ENCODE peak calls at places on chromosome 10, in four cellular contexts. One of them, this sample, is unnamed.
A peak's percentile ranks its signal among the peaks of the same experiment; 100 is the strongest.

GRCh38 chr10:128568491-128568890 is 442.3 kb upstream of the MKI67 start:
- DNase-seq in uterus: no peak
- DNase-seq in spleen: no peak
- DNase-seq in H1: no peak
- DNase-seq in this sample: no peak

GRCh38 chr10:101295266-101295665 is 58.7 kb upstream of the BTRC start:
- DNase-seq in uterus: no peak
- DNase-seq in spleen: no peak
- DNase-seq in H1: no peak
- DNase-seq in this sample: no peak

GRCh38 chr10:14588084-14588937 is 186.4 kb downstream of the FAM107B start:
- DNase-seq in uterus: no peak
- DNase-seq in spleen: no peak
- DNase-seq in H1: no peak
- DNase-seq in this sample: no peak

GRCh38 chr10:69512901-69513300 is 60.3 kb downstream of the NEUROG3 start:
- DNase-seq in uterus: no peak
- DNase-seq in spleen: no peak
- DNase-seq in H1: no peak
- DNase-seq in this sample: no peak

GRCh38 chr10:125823663-125824251 is 411 bp downstream of the BCCIP start:
- DNase-seq in uterus: no peak
- DNase-seq in spleen: peak; percentile 84
- DNase-seq in H1: no peak
- DNase-seq in this sample: no peak

GRCh38 chr10:112775347-112775746 is 174.7 kb upstream of the TCF7L2 start:
- DNase-seq in uterus: no peak
- DNase-seq in spleen: no peak
- DNase-seq in H1: no peak
- DNase-seq in this sample: no peak

GRCh38 chr10:9635691-9636090 is 1382.0 kb upstream of the CELF2 start:
- DNase-seq in uterus: no peak
- DNase-seq in spleen: no peak
- DNase-seq in H1: no peak
- DNase-seq in this sample: no peak

GRCh38 chr10:63812491-63812890 is 291.3 kb downstream of the REEP3 start:
- DNase-seq in uterus: no peak
- DNase-seq in spleen: no peak
- DNase-seq in H1: no peak
- DNase-seq in this sample: no peak

GRCh38 chr10:124675261-124675660 is 68.9 kb downstream of the FAM53B start:
- DNase-seq in uterus: no peak
- DNase-seq in spleen: peak; percentile 60
- DNase-seq in H1: no peak
- DNase-seq in this sample: peak; percentile 35

GRCh38 chr10:4351723-4352565 is 474.1 kb upstream of the AKR1E2 start:
- DNase-seq in uterus: no peak
- DNase-seq in spleen: no peak
- DNase-seq in H1: no peak
- DNase-seq in this sample: no peak

GRCh38 chr10:73814276-73814895 is 3.0 kb upstream of the NDST2 start:
- DNase-seq in uterus: no peak
- DNase-seq in spleen: no peak
- DNase-seq in H1: no peak
- DNase-seq in this sample: no peak

GRCh38 chr10:129744896-129745750 is 219.0 kb downstream of the EBF3 start:
- DNase-seq in uterus: no peak
- DNase-seq in spleen: peak; percentile 32
- DNase-seq in H1: no peak
- DNase-seq in this sample: peak; percentile 35

GRCh38 chr10:19966751-19967150 is 150.5 kb downstream of the PLXDC2 start:
- DNase-seq in uterus: no peak
- DNase-seq in spleen: no peak
- DNase-seq in H1: no peak
- DNase-seq in this sample: no peak

GRCh38 chr10:27947513-27947912 is 51.4 kb downstream of the ODAD2 start:
- DNase-seq in uterus: no peak
- DNase-seq in spleen: no peak
- DNase-seq in H1: no peak
- DNase-seq in this sample: no peak

GRCh38 chr10:72331575-72332422 is 22.9 kb downstream of the DNAJB12 start:
- DNase-seq in uterus: peak; percentile 63
- DNase-seq in spleen: peak; percentile 99
- DNase-seq in H1: peak; percentile 76
- DNase-seq in this sample: peak; percentile 94

GRCh38 chr10:13567030-13567429 is 19.7 kb upstream of the PRPF18 start:
- DNase-seq in uterus: no peak
- DNase-seq in spleen: no peak
- DNase-seq in H1: no peak
- DNase-seq in this sample: no peak

GRCh38 chr10:58590152-58590551 is 77.5 kb downstream of the BICC1 start:
- DNase-seq in uterus: peak; percentile 38
- DNase-seq in spleen: no peak
- DNase-seq in H1: no peak
- DNase-seq in this sample: no peak

GRCh38 chr10:88456730-88457129 is 126.4 kb downstream of the RNLS start:
- DNase-seq in uterus: no peak
- DNase-seq in spleen: no peak
- DNase-seq in H1: no peak
- DNase-seq in this sample: no peak

GRCh38 chr10:30435068-30435422 is 1.1 kb downstream of the MAP3K8 start:
- DNase-seq in uterus: peak; percentile 57
- DNase-seq in spleen: peak; percentile 76
- DNase-seq in H1: no peak
- DNase-seq in this sample: peak; percentile 57

GRCh38 chr10:33565231-33565630 is 230.8 kb upstream of the NRP1 start:
- DNase-seq in uterus: no peak
- DNase-seq in spleen: no peak
- DNase-seq in H1: no peak
- DNase-seq in this sample: no peak

GRCh38 chr10:47114680-47115186 is 185.3 kb upstream of the GDF10 start:
- DNase-seq in uterus: no peak
- DNase-seq in spleen: no peak
- DNase-seq in H1: no peak
- DNase-seq in this sample: no peak

GRCh38 chr10:114077815-114078219 is 34.2 kb downstream of the ADRB1 start:
- DNase-seq in uterus: no peak
- DNase-seq in spleen: no peak
- DNase-seq in H1: no peak
- DNase-seq in this sample: no peak
- H3K27ac ChIP-seq in uterus: no peak overlapping the region
- H3K27ac ChIP-seq in spleen: no peak overlapping the region
- H3K27ac ChIP-seq in H1: no peak overlapping the region
- H3K27ac ChIP-seq in this sample: no peak overlapping the region

DNA sequence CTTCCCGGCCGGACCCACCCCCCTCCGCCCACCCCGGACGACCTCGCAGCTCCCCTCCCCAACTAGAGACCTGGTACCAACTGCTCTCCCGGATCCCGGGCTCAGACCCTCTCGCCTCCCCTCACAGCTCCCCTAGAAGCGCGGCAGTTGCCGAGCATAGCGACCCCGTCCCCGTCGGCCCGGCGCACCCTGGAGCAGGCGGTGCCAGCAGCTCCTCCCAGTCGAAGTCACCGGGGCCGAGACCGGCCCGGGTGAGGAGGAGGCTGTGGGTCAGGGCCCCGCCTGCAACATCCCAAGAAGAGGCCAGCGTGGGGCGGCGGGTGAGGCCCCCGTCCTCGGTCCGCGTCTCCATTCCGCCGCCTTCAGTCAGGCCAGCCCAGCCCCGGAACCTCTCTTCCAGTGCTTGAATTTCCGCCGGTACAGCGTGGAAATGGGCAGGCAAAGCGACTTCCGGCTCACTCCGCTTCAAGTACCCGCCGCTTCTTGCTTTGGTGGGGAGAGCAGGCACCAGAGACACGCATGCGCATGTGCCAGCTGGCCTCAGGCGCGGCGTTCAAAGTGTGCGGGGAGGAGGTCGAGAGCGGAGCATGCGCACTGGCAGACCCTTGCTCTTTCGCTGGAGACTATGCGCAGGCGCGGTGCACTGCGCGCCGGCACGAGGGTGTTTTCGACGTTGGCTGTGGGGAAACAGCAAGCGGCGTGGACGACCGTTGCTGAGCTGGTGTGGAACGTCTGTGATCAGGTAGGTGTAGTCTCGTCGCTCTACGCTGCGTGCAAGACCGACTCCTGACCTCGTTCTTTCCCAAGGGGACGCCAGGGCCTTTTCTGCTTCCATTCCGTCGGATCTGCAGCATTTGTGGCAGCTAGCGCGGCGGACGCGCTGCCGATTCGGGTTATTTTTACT is at the start of gene C10orf88:
- DNase-seq in uterus: peak; percentile 95
- DNase-seq in spleen: peak; percentile 98
- DNase-seq in H1: peak; percentile 97
- DNase-seq in this sample: peak; percentile 98
- TF ChIP-seq POLR2A in uterus: no peak
- TF ChIP-seq POLR2A in spleen: no peak
- TF ChIP-seq POLR2A in H1: peak; percentile 63
- TF ChIP-seq POLR2A in this sample: peak; percentile 48

DNA sequence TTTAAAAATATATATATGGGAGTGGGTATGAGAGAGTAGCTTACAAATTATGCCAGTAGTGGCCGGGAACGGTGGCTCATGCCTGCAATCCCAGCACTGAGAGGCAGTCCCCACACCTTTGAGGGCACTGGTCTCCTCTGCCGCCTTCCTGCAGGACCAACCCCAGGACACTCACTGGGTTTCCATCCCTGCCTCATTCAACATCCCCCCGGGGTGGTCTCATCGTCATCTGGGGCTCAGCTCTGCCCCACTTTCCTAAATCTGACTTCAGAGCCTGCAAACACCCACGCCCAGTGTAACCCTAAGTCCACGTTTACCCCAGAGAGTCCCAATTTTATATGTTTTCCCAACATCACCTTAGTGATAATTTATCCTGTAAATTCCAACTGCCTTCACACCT is 96.5 kb downstream of the DIP2C start:
- DNase-seq in uterus: no peak
- DNase-seq in spleen: no peak
- DNase-seq in H1: no peak
- DNase-seq in this sample: no peak
- H3K27ac ChIP-seq in uterus: peak overlapping the region; percentile 57
- H3K27ac ChIP-seq in spleen: no peak overlapping the region
- H3K27ac ChIP-seq in H1: no peak overlapping the region
- H3K27ac ChIP-seq in this sample: no peak overlapping the region

GRCh38 chr10:119095648-119096047 is 8.3 kb upstream of the DENND10 start:
- DNase-seq in uterus: no peak
- DNase-seq in spleen: no peak
- DNase-seq in H1: no peak
- DNase-seq in this sample: no peak

GRCh38 chr10:119090026-119090808 is 9.6 kb upstream of the EIF3A start:
- DNase-seq in uterus: no peak
- DNase-seq in spleen: no peak
- DNase-seq in H1: no peak
- DNase-seq in this sample: no peak

GRCh38 chr10:119087271-119087897 is 6.8 kb upstream of the EIF3A start:
- DNase-seq in uterus: no peak
- DNase-seq in spleen: no peak
- DNase-seq in H1: no peak
- DNase-seq in this sample: no peak

GRCh38 chr10:119090968-119091367 is 10.4 kb upstream of the EIF3A start:
- DNase-seq in uterus: no peak
- DNase-seq in spleen: no peak
- DNase-seq in H1: no peak
- DNase-seq in this sample: no peak
- TF ChIP-seq POLR2A in uterus: no peak
- TF ChIP-seq POLR2A in spleen: no peak
- TF ChIP-seq POLR2A in H1: no peak
- TF ChIP-seq POLR2A in this sample: no peak

DNA sequence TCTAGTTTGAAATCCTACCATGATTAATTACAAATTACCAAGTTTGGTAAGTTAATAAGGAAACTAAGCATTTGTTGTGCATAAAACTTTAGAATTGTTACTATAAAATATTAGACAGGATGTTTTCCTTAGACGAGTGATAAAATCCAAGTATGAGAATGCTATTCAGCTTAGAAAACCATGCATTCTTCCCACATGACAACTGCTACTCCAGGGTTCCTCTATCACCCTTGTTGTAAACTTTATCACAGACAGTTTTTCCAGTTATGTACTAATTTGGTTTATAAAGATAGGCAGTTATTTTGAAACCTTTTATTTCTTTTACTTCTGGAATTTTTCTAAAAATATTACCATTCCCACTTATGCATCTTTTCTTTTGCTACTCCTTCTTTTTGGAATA is 52.0 kb downstream of the SIRT1 start:
- DNase-seq in uterus: no peak
- DNase-seq in spleen: no peak
- DNase-seq in H1: no peak
- DNase-seq in this sample: no peak
- H3K27ac ChIP-seq in uterus: no peak overlapping the region
- H3K27ac ChIP-seq in spleen: no peak overlapping the region
- H3K27ac ChIP-seq in H1: no peak overlapping the region
- H3K27ac ChIP-seq in this sample: no peak overlapping the region

DNA sequence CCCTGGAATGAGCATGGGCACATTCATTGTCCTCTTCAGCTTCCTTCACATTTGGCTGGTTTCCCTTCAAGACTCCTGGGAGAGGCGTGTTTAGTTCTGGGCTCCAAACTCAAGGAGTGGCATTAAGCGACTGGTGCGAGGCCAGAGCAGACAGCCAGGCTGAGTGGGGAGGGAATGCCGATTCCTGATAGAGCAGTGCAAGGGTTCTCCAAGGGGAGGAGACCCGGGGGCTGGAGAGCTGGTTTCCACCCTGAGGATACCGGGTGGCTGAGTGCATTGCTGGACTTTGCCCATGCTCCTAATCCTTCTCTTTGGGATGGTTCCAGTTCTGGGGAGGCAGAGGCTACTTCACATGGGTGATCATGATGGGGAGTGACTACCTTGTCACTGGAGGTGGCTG is 372.1 kb downstream of the RPS24 start:
- DNase-seq in uterus: no peak
- DNase-seq in spleen: no peak
- DNase-seq in H1: no peak
- DNase-seq in this sample: no peak
- TF ChIP-seq POLR2A in uterus: no peak
- TF ChIP-seq POLR2A in spleen: no peak
- TF ChIP-seq POLR2A in H1: no peak
- TF ChIP-seq POLR2A in this sample: no peak

DNA sequence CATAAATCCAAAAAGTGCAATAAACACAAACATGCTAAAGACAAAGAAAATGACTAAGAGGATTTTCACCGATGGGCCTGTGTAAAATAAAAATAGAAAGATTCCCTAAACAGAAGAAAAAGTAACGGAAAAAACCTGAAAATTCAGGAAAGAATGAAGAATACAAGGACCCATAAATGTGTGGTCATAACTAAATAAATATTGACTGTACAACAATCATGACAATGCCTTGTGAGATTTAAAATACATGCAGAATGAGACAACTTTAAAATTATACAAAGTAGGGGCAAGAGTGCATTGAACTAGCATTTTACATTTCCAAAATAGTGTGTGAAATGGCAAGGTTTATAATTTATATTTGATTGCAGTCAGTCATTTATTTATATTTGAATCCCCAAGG is 409.1 kb upstream of the ANKRD30A start:
- DNase-seq in uterus: no peak
- DNase-seq in spleen: no peak
- DNase-seq in H1: no peak
- DNase-seq in this sample: no peak
- H3K27ac ChIP-seq in uterus: no peak overlapping the region
- H3K27ac ChIP-seq in spleen: no peak overlapping the region
- H3K27ac ChIP-seq in H1: no peak overlapping the region
- H3K27ac ChIP-seq in this sample: no peak overlapping the region